ENCODE peak calls at places on chromosome 21, in four cellular contexts. R is GM23338, N is Peyer's patch, T is fibroblast of lung. W is an unnamed sample. For H3K36me3, the result is how much of the 10 kb centered on the place peaks cover.

GRCh38 chr21:41901099-41901498 is 22.0 kb upstream of the PRDM15 start:
- DNase-seq in R (no peak), N (no peak), T (peak), W (no peak)

GRCh38 chr21:33299181-33299752 is 25.5 kb upstream of the IFNAR1 start:
- DNase-seq in R (peak), N (no peak), T (no peak), W (no peak)

GRCh38 chr21:31509108-31510017 is 150.1 kb upstream of the SOD1 start:
- DNase-seq in R (peak), N (no peak), T (no peak), W (peak)

GRCh38 chr21:25466470-25466869 is 140.8 kb downstream of the MRPL39 start:
- DNase-seq in R (no peak), N (no peak), T (no peak), W (no peak)

GRCh38 chr21:38289697-38290096 is 32.9 kb downstream of the KCNJ15 start:
- DNase-seq in R (no peak), N (no peak), T (peak), W (no peak)

GRCh38 chr21:42677339-42678117 is 24.1 kb downstream of the PDE9A start:
- DNase-seq in R (no peak), N (no peak), T (peak), W (no peak)

GRCh38 chr21:42640486-42640885 is 12.9 kb upstream of the PDE9A start:
- DNase-seq in R (no peak), N (peak), T (no peak), W (no peak)

GRCh38 chr21:39867198-39867650 is at the start of gene PCP4:
- DNase-seq in R (peak), N (peak), T (peak), W (peak)

GRCh38 chr21:35019631-35020032 is 29.5 kb downstream of the RUNX1 start:
- DNase-seq in R (no peak), N (peak), T (no peak), W (no peak)

GRCh38 chr21:32331444-32332305 is 33.0 kb downstream of the MRAP start:
- DNase-seq in R (no peak), N (no peak), T (no peak), W (no peak)

GRCh38 chr21:32771134-32771523 is 426 bp downstream of the PAXBP1 start:
- DNase-seq in R (peak), N (no peak), T (peak), W (no peak)

GRCh38 chr21:42614391-42614790 is 39.0 kb upstream of the PDE9A start:
- DNase-seq in R (no peak), N (no peak), T (no peak), W (peak)

GRCh38 chr21:34536311-34536710 is 24.3 kb upstream of the KCNE1 start:
- DNase-seq in R (no peak), N (no peak), T (no peak), W (no peak)

GRCh38 chr21:42263591-42264131 is 44.7 kb downstream of the ABCG1 start:
- DNase-seq in R (peak), N (no peak), T (peak), W (no peak)

GRCh38 chr21:17189963-17190362 is 322.9 kb upstream of the CXADR start:
- DNase-seq in R (no peak), N (no peak), T (no peak), W (no peak)

GRCh38 chr21:34511154-34511553 is 856 bp downstream of the KCNE1 start:
- DNase-seq in R (no peak), N (no peak), T (peak), W (no peak)

GRCh38 chr21:32653326-32653901 is 41.2 kb upstream of the CFAP298 start:
- DNase-seq in R (peak), N (no peak), T (peak), W (peak)

GRCh38 chr21:20822559-20823133 is 175.6 kb upstream of the NCAM2 start:
- DNase-seq in R (peak), N (no peak), T (no peak), W (no peak)

GRCh38 chr21:15722591-15723324 is 7.0 kb upstream of the USP25 start:
- DNase-seq in R (peak), N (no peak), T (no peak), W (no peak)

GRCh38 chr21:15795533-15795932 is 65.8 kb downstream of the USP25 start:
- DNase-seq in R (no peak), N (no peak), T (no peak), W (no peak)

GRCh38 chr21:18144341-18144740 is 100.3 kb upstream of the CHODL start:
- DNase-seq in R (no peak), N (no peak), T (no peak), W (no peak)

GRCh38 chr21:34846601-34847112 is 177.9 kb downstream of the CLIC6 start:
- DNase-seq in R (no peak), N (no peak), T (peak), W (no peak)

GRCh38 chr21:14737922-14738321 is 191.8 kb upstream of the SAMSN1 start:
- DNase-seq in R (peak), N (no peak), T (peak), W (peak)

GRCh38 chr21:39022035-39022900 is 161.0 kb downstream of the PSMG1 start:
- DNase-seq in R (no peak), N (peak), T (no peak), W (no peak)

GRCh38 chr21:37264808-37265207 is 2.3 kb downstream of the VPS26C start:
- DNase-seq in R (no peak), N (no peak), T (no peak), W (no peak)

GRCh38 chr21:42202321-42202720 is 16.6 kb upstream of the ABCG1 start:
- DNase-seq in R (no peak), N (no peak), T (no peak), W (no peak)

GRCh38 chr21:40507978-40508377 is 339.0 kb downstream of the DSCAM start:
- DNase-seq in R (no peak), N (no peak), T (peak), W (no peak)

GRCh38 chr21:32868631-32869454 is 97.3 kb upstream of the PAXBP1 start:
- DNase-seq in R (no peak), N (no peak), T (no peak), W (no peak)

GRCh38 chr21:34086887-34087306 is 13.5 kb downstream of the MRPS6 start:
- DNase-seq in R (no peak), N (no peak), T (no peak), W (no peak)

GRCh38 chr21:31397939-31398338 is 53.9 kb upstream of the TIAM1 start:
- DNase-seq in R (no peak), N (no peak), T (no peak), W (peak)

GRCh38 chr21:41973427-41973831 is 19.6 kb upstream of the C2CD2 start:
- DNase-seq in R (no peak), N (peak), T (no peak), W (no peak)

GRCh38 chr21:34800797-34801518 is 132.2 kb downstream of the CLIC6 start:
- DNase-seq in R (no peak), N (no peak), T (peak), W (no peak)

GRCh38 chr21:40272037-40272436 is 404.8 kb downstream of the PCP4 start:
- DNase-seq in R (no peak), N (no peak), T (no peak), W (no peak)

GRCh38 chr21:37631319-37632117 is 264.9 kb downstream of the DYRK1A start:
- DNase-seq in R (peak), N (no peak), T (no peak), W (no peak)

GRCh38 chr21:28142692-28143091 is 850.0 kb downstream of the LTN1 start:
- DNase-seq in R (no peak), N (no peak), T (peak), W (no peak)
- H3K27ac ChIP-seq in R (no peak), N (peak), T (peak), W (no peak)

GRCh38 chr21:45537746-45538291 is 4.4 kb downstream of the SLC19A1 start:
- DNase-seq in R (no peak), N (peak), T (no peak), W (no peak)
- H3K36me3 ChIP-seq in R (under half), N (under half), T (under half), W (under half)

GRCh38 chr21:43827015-43827611 is 37.7 kb downstream of the RRP1 start:
- DNase-seq in R (no peak), N (peak), T (peak), W (no peak)
- H3K27ac ChIP-seq in R (no peak), N (no peak), T (no peak), W (no peak)

GRCh38 chr21:36047139-36047538 is 13.2 kb downstream of the SETD4 start:
- DNase-seq in R (no peak), N (no peak), T (no peak), W (no peak)
- H3K36me3 ChIP-seq in R (under half), N (under half), T (under half), W (under half)

GRCh38 chr21:43689556-43690337 is 29.2 kb upstream of the PDXK start:
- DNase-seq in R (no peak), N (no peak), T (no peak), W (no peak)

GRCh38 chr21:43688906-43689305 is 29.5 kb downstream of the RRP1B start:
- DNase-seq in R (no peak), N (no peak), T (no peak), W (no peak)

GRCh38 chr21:43684424-43684823 is 25.1 kb downstream of the RRP1B start:
- DNase-seq in R (no peak), N (no peak), T (no peak), W (no peak)

GRCh38 chr21:43687566-43688395 is 28.4 kb downstream of the RRP1B start:
- DNase-seq in R (no peak), N (no peak), T (no peak), W (no peak)

DNA sequence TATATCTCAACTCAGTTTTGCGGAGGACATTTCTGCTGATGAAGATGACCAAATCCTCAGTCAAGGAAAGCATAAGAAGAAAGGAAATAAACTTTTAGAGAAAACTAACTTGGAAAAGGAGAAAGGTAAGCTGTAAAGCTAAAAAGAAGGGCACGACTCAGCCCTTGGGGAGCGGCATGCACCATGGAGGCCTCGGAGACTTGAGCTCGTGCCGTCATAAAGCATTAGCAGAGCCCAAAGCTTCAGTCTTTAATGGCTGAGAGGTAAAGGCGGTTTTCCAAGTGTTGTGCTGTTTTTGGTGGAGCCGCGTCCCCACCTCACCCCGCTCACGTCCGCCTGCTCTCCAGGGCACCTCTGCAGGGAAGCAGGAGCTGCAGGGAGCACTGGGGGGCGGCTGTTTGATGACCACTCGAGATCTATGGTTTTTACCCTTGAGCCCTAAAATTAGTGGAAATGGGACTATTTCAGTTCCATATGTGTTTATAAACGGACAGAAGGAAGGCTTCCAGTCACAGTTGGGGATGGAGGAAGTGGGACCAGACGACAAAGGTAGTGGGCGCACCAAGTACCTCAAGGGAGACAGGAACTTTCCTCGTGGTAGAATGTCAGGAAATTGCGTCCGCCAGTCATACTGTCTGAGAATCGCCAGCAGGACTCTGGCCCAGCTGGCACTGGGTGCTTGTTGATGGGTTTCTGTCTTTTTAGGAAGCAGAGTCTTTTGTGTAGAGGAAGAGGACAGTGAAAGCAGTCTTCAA is 27.6 kb downstream of the RRP1B start:
- DNase-seq in R (no peak), N (no peak), T (no peak), W (no peak)
- H3K27ac ChIP-seq in R (no peak), N (no peak), T (no peak), W (no peak)

W was measured in naive thymus-derived CD4-positive, alpha-beta T cell.